ENCODE peak calls at places on chromosomes 11 and 22, in six cellular contexts. E is BJ; O is CD8-positive, alpha-beta T cell; H is body of pancreas; Q is AG04450; C is HCT116. M is an unnamed sample.

GRCh38 chr11:70836071-70836470 is 416.3 kb downstream of the SHANK2 start:
- DNase-seq in E (no peak), O (no peak), H (no peak), Q (no peak), C (no peak), M (no peak)

GRCh38 chr22:28442264-28442950 is 237.2 kb downstream of the TTC28 start:
- DNase-seq in E (no peak), O (peak; percentile 19), H (peak; percentile 85), Q (no peak), C (peak; percentile 6), M (peak; percentile 37)

GRCh38 chr22:41862530-41863266 is 29.8 kb downstream of the SREBF2 start:
- DNase-seq in E (no peak), O (no peak), H (no peak), Q (no peak), C (no peak), M (no peak)

GRCh38 chr11:128695539-128696221 is 1.8 kb downstream of the FLI1 start:
- DNase-seq in E (no peak), O (no peak), H (no peak), Q (no peak), C (no peak), M (no peak)

GRCh38 chr11:84847842-84848241 is 779.3 kb downstream of the DLG2 start:
- DNase-seq in E (no peak), O (no peak), H (no peak), Q (no peak), C (no peak), M (no peak)

GRCh38 chr11:63843042-63843441 is 4.1 kb downstream of the MARK2 start:
- DNase-seq in E (no peak), O (no peak), H (peak; percentile 70), Q (no peak), C (no peak), M (no peak)

GRCh38 chr11:55707029-55707428 is 45.0 kb downstream of the OR4C6 start:
- DNase-seq in E (no peak), O (no peak), H (no peak), Q (no peak), C (no peak), M (no peak)

GRCh38 chr22:45673482-45674175 is 2.0 kb downstream of the ATXN10 start:
- DNase-seq in E (no peak), O (no peak), H (no peak), Q (no peak), C (no peak), M (no peak)

GRCh38 chr22:39713799-39714290 is 143.3 kb downstream of the CACNA1I start:
- DNase-seq in E (no peak), O (no peak), H (no peak), Q (no peak), C (no peak), M (no peak)

GRCh38 chr22:39253427-39254070 is 8.8 kb upstream of the PDGFB start:
- DNase-seq in E (peak; percentile 25), O (no peak), H (peak; percentile 95), Q (peak; percentile 54), C (peak; percentile 73), M (peak; percentile 60)

GRCh38 chr11:9091044-9091936 is at the start of gene SCUBE2:
- DNase-seq in E (no peak), O (no peak), H (no peak), Q (no peak), C (no peak), M (no peak)

GRCh38 chr11:102733232-102733875 is 8.6 kb upstream of the MMP8 start:
- DNase-seq in E (no peak), O (no peak), H (peak; percentile 53), Q (no peak), C (peak; percentile 57), M (no peak)

GRCh38 chr22:37943471-37944198 is 9.8 kb downstream of the C22orf23 start:
- DNase-seq in E (no peak), O (no peak), H (no peak), Q (no peak), C (no peak), M (no peak)

GRCh38 chr11:605286-606129 is 10.2 kb downstream of the IRF7 start:
- DNase-seq in E (no peak), O (no peak), H (no peak), Q (no peak), C (no peak), M (no peak)

GRCh38 chr11:3184732-3185347 is 19.7 kb upstream of the OSBPL5 start:
- DNase-seq in E (no peak), O (no peak), H (no peak), Q (no peak), C (no peak), M (no peak)

GRCh38 chr11:16809901-16810668 is 71.6 kb downstream of the C11orf58 start:
- DNase-seq in E (no peak), O (no peak), H (peak; percentile 61), Q (no peak), C (no peak), M (peak; percentile 43)

GRCh38 chr11:32081129-32081641 is 9.7 kb upstream of the RCN1 start:
- DNase-seq in E (no peak), O (no peak), H (no peak), Q (no peak), C (no peak), M (no peak)

GRCh38 chr11:110538154-110538553 is 108.4 kb downstream of the FDX1 start:
- DNase-seq in E (no peak), O (no peak), H (no peak), Q (no peak), C (no peak), M (no peak)

GRCh38 chr11:117563556-117563955 is 233.5 kb downstream of the DSCAML1 start:
- DNase-seq in E (no peak), O (no peak), H (no peak), Q (no peak), C (no peak), M (no peak)

GRCh38 chr11:122468965-122469364 is 186.6 kb upstream of the UBASH3B start:
- DNase-seq in E (no peak), O (no peak), H (no peak), Q (no peak), C (no peak), M (no peak)

DNA sequence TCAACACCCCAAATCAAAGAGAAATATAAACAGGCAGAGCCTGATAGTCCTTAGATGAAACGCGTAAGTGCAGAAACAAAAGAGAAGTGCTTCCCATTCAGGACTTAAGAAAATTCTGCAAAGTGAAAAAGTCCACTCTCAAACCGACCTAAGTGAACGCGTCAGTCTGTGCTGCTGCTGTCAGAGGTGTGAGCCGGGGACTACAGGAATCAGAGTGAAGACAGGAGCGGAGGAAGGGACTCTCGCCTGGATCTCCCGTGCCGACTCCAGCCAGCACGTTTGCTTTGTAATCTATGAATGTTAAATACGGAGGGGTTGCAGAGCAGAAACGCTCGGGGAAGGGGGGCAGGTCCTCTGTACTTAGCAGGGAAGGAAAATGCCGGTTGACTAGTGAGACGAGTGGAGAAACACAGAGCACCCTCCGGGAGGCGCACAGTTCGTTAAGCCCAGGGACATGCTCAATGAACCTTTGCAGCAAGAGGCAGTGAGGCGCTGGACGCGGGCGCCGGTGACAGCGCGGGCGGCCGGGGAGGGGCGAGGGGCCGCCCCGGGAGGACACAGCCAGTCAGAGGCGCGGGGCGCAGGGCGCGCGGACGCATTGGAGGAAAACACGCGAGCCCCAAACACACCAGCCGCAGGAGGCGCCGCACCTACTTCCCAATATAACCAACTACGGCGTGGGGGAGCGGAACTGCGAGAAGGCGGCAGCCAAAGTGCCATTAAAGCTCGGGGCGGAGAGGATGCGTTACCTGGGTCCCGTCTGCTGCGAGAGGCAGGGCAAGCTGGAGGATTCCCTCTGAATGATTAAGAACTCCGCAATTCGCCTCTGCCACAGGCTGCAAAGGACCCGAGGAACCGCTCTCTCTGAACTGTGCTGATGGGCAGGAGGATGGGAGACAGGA is at the start of gene CNTN5:
- DNase-seq in E (no peak), O (no peak), H (peak; percentile 39), Q (no peak), C (no peak), M (peak; percentile 3)
- TF ChIP-seq CTCF in E (no peak), O (no peak), H (no peak), Q (no peak), C (no peak), M (no peak)

DNA sequence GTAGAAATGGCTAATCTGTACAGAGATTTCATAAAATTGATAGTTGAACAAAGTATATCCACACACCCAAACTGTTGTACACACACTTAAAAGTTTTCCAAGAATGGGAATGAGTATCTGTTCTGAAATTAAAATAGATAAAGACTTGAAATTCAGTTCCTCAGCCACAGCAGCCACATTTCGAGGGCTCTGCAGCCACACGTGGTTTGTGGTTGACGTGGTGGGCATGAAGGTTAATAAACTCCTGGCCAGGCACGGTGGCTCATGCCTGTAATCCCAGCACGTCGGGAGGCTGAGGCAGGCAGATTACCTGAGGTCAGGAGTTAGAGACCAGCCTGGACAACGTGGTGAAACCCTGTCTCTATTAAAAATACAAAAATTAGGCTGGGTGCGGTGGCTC is 24.0 kb downstream of the TPST2 start:
- DNase-seq in E (no peak), O (no peak), H (no peak), Q (no peak), C (no peak), M (no peak)
- H3K4me3 ChIP-seq in E (no peak overlapping the region), O (no peak overlapping the region), H (no peak overlapping the region), Q (no peak overlapping the region), C (no peak overlapping the region), M (no peak overlapping the region)

DNA sequence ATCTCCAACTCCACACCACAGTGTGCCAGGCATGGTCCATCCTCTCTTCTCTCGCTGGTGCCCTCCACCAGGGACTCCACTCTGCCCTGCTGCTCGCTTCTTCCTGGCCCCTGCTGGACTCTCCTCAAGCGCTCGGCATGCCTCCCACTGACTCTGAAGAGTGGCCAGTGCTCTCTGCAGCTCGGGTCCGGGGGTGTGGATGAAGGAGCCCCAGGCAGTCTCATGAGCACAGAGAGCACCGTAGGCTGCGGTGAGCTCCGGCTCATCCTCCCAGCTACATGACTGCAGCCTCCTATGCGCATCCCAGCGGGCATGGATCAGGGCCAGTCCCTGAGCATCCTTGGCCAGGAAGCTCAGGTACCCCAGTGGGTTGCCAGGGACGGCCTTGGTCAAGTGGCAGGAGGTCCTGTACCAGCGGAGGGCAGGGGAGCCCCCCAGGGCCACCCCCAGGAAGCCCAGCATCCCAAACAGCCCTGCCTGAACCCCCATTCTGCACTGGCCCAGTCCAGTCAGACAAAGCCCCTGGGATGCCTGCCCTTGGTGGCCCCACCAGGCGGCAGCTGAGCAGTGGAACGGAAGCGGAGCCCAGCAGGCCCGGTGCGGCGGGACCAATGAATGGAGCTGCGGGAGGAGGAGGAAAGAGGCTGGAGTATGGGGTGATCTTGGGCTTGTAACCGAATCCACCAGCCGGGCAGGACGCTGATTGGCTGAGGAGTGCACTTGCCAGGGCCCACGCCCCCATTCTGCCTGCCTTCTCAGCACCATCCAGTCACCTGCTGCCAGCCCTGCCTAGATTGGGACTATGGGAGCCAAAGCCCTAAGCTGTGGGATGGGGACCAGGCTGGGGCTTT is at the start of gene PLA2G3:
- DNase-seq in E (no peak), O (no peak), H (no peak), Q (no peak), C (no peak), M (peak; percentile 16)
- TF ChIP-seq CTCF in E (peak; percentile 29), O (no peak), H (no peak), Q (peak; percentile 26), C (no peak), M (no peak)

GRCh38 chr11:127618721-127619120 is 618.2 kb upstream of the KIRREL3 start:
- DNase-seq in E (no peak), O (no peak), H (no peak), Q (no peak), C (no peak), M (no peak)

GRCh38 chr11:127624455-127624854 is 623.9 kb upstream of the KIRREL3 start:
- DNase-seq in E (no peak), O (no peak), H (no peak), Q (no peak), C (no peak), M (no peak)

GRCh38 chr11:127619946-127620345 is 619.4 kb upstream of the KIRREL3 start:
- DNase-seq in E (no peak), O (no peak), H (no peak), Q (no peak), C (no peak), M (peak; percentile 13)

GRCh38 chr11:127616171-127616570 is 615.6 kb upstream of the KIRREL3 start:
- DNase-seq in E (no peak), O (no peak), H (no peak), Q (no peak), C (no peak), M (no peak)

GRCh38 chr11:127620660-127621059 is 620.1 kb upstream of the KIRREL3 start:
- DNase-seq in E (no peak), O (no peak), H (no peak), Q (no peak), C (no peak), M (no peak)
- H3K4me3 ChIP-seq in E (no peak overlapping the region), O (no peak overlapping the region), H (no peak overlapping the region), Q (no peak overlapping the region), C (no peak overlapping the region), M (no peak overlapping the region)

M was measured in astrocyte of the cerebellum.